ENCODE peak calls at places on chromosomes 12 and 14, in ten cellular contexts. S, G, F, N, X, H, Q, C, J and L are unnamed samples.

GRCh38 chr12:132597333-132598283 is 12.8 kb downstream of the LRCOL1 start:
- DNase-seq in N (no peak), J (no peak), Q (peak; percentile 77), H (peak; percentile 76), S (no peak), F (no peak), G (no peak), C (peak; percentile 59), X (no peak), L (no peak)

GRCh38 chr14:49960453-49960852 is 67.6 kb downstream of the ARF6 start:
- DNase-seq in Q (no peak), C (no peak), N (no peak), J (no peak), F (no peak), H (no peak), X (no peak), G (no peak), S (no peak), L (no peak)

GRCh38 chr12:52829986-52830385 is 4.1 kb downstream of the KRT79 start:
- DNase-seq in C (no peak), J (no peak), Q (no peak), S (no peak), X (no peak), F (no peak), G (no peak), N (no peak), H (no peak), L (no peak)

GRCh38 chr12:1922985-1923384 is 4.5 kb upstream of the CACNA2D4 start:
- DNase-seq in X (no peak), J (no peak), Q (no peak), C (no peak), H (no peak), F (no peak), S (no peak), N (peak; percentile 14), G (peak; percentile 25), L (no peak)

GRCh38 chr14:102201776-102202175 is 62.1 kb downstream of the WDR20 start:
- DNase-seq in X (no peak), J (no peak), G (no peak), C (no peak), H (no peak), N (no peak), Q (no peak), F (no peak), S (no peak), L (no peak)

GRCh38 chr14:65150891-65151290 is 48.6 kb upstream of the MAX start:
- DNase-seq in N (no peak), S (no peak), H (no peak), G (no peak), F (no peak), C (no peak), Q (no peak), J (no peak), X (no peak), L (no peak)

GRCh38 chr12:97748298-97748697 is 285.7 kb downstream of the RMST start:
- DNase-seq in G (no peak), N (no peak), X (no peak), C (no peak), J (no peak), S (no peak), Q (no peak), F (no peak), H (no peak), L (no peak)

GRCh38 chr12:113088971-113089756 is 32.6 kb downstream of the DTX1 start:
- DNase-seq in H (no peak), F (no peak), N (no peak), C (no peak), X (no peak), J (no peak), S (no peak), G (no peak), Q (no peak), L (no peak)

GRCh38 chr12:105706321-105706972 is 376.0 kb downstream of the C12orf75 start:
- DNase-seq in Q (no peak), G (peak; percentile 51), F (peak; percentile 45), C (peak; percentile 68), N (no peak), X (no peak), J (no peak), S (no peak), H (peak; percentile 39), L (no peak)

GRCh38 chr14:44352212-44352611 is 154.9 kb downstream of the FSCB start:
- DNase-seq in N (no peak), X (no peak), F (no peak), Q (no peak), G (no peak), J (no peak), C (no peak), H (no peak), S (no peak), L (no peak)

GRCh38 chr12:27549231-27549800 is 25.3 kb downstream of the PPFIBP1 start:
- DNase-seq in C (peak; percentile 94), H (no peak), N (no peak), Q (no peak), S (no peak), X (peak; percentile 69), F (peak; percentile 39), J (no peak), G (no peak), L (no peak)

DNA sequence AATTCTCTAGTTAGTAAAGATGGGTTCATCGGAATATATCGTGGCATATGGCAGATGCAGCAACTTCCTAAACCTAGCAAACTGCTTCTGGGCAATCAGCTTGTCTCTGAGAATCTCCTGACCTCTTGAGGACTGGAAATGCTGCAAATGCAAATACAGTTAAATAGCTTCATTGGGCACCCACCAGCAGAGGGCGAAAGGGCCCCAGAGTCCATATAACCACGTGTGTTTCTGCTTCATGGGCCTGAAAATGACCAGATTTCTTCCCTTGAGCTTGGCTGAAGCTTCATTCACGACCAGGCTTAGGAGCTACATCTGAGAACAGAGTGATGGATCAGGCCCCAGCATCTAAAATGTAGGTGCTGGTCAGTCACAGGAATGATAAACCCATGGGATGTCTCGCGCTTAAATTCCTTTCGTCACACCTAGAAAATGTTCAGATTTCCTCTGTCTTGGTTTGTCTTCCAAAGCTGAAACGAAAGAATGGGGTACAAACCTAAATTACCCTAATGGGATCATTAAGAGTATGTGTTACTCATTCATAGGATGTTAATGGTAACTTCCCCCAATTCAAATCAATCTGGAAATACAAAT is 1482.5 kb upstream of the TMEM132C start:
- DNase-seq in Q (peak; percentile 53), N (no peak), S (no peak), C (peak; percentile 62), X (peak; percentile 3), H (peak; percentile 69), G (peak; percentile 86), J (no peak), F (peak; percentile 2), L (no peak)
- TF ChIP-seq CTCF in Q (peak; percentile 59), N (peak; percentile 46), S (peak; percentile 20), C (peak; percentile 55), X (peak; percentile 36), H (peak; percentile 76), G (peak; percentile 85), J (no peak), F (peak; percentile 60), L (no peak)

DNA sequence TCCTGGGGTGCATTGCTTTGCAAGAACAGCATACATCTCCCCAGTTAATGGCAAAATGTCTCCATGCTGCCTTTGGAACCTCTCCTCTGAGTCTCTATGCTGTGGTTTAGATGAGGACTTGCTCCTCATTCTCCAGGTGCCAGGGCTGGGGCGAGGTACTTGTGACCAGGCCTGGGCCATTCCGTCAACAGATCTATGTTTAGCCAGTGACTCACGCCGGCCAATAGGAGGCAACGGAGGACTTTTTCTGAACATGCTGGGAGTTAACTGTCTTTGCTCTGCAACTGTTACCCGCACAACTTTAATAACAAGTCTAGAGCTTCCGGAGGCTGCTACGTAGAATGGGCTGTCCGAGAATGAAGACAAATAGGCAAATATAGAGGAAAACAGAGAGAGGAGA is 214.2 kb downstream of the GLT1D1 start:
- DNase-seq in J (no peak), S (no peak), H (peak; percentile 65), C (no peak), F (no peak), G (peak; percentile 74), X (no peak), N (no peak), Q (no peak), L (no peak)
- TF ChIP-seq CTCF in J (no peak), S (no peak), H (peak; percentile 50), C (no peak), F (no peak), G (peak; percentile 48), X (no peak), N (no peak), Q (no peak), L (peak; percentile 28)

GRCh38 chr12:90974286-90974685 is 19.3 kb upstream of the CCER1 start:
- DNase-seq in S (no peak), Q (no peak), X (peak; percentile 20), F (no peak), J (no peak), C (peak; percentile 63), H (no peak), G (no peak), N (no peak), L (no peak)

GRCh38 chr12:90979019-90979418 is 24.0 kb upstream of the CCER1 start:
- DNase-seq in X (no peak), G (no peak), S (no peak), F (no peak), J (no peak), Q (no peak), N (no peak), C (no peak), H (no peak), L (no peak)

GRCh38 chr12:90977224-90977623 is 22.2 kb upstream of the CCER1 start:
- DNase-seq in C (no peak), X (no peak), S (no peak), F (no peak), Q (no peak), G (no peak), H (no peak), N (no peak), J (no peak), L (no peak)

GRCh38 chr12:90979936-90980335 is 24.8 kb downstream of the EPYC start:
- DNase-seq in F (no peak), J (no peak), N (no peak), C (no peak), G (no peak), H (no peak), Q (no peak), S (no peak), X (no peak), L (no peak)

DNA sequence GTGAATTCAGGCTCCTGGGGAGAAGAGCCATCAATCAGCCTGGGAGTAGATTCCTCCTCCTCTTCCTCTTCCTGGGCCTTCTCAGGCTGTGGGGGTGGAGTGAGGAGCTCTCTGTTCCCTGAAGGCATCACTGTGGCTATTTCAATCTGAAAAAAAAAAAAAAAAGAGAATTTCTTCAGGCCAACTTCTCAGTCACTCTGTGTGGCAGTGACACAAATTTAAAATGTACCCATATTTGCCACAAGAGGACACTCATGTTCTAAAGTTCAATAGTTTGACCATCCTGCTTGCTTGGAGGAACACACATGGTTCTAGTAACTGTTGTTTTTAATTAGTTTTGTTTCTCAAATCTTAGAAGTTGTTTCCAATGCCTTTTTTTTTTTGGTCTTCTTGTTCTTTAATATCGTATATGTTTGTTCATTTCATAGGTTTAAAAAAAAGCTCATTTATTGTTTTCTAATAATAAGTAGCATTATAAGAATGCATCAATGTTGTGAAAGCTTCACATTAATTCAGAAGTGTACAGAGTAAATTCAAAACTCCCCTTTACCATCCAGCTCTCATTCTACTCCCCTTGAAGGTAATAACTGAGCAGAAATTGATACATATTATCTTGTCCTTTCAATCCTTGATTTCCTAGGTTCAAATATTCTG is 23.3 kb upstream of the CCER1 start:
- DNase-seq in J (no peak), G (no peak), Q (no peak), S (no peak), H (peak; percentile 55), N (no peak), F (peak; percentile 62), C (peak; percentile 84), X (peak; percentile 36), L (no peak)
- TF ChIP-seq CTCF in J (peak; percentile 46), G (peak; percentile 80), Q (peak; percentile 52), S (peak; percentile 68), H (peak; percentile 69), N (peak; percentile 42), F (peak; percentile 68), C (peak; percentile 67), X (peak; percentile 64), L (peak; percentile 80)

GRCh38 chr14:52069617-52070431 is 965 bp upstream of the NID2 start:
- DNase-seq in J (no peak), S (no peak), F (no peak), G (peak; percentile 66), Q (peak; percentile 36), N (no peak), C (peak; percentile 71), H (peak; percentile 74), X (no peak), L (no peak)
- TF ChIP-seq CTCF in J (no peak), S (no peak), F (no peak), G (no peak), Q (no peak), N (no peak), C (no peak), H (no peak), X (no peak), L (no peak)